ENCODE peak calls at places on chromosome 14, in nine cellular contexts. M is astrocyte of the spinal cord; L is stimulated activated CD8-positive, alpha-beta memory T cell treated with anti-CD3 and anti-CD28 coated beads, Interleukin-7, amount 100 ng/mL, for 1 hour; E is stimulated activated CD4-positive, alpha-beta T cell treated with anti-CD3 and anti-CD28 coated beads, TNF-alpha, amount 100 ng/mL, for 1 hour; S is neural crest cell; T is MG63; D is NCI-H1436; Z is RPMI8226; Q is A172. G is an unnamed sample.

GRCh38 chr14:24271134-24271833 is at the start of gene RABGGTA:
- DNase-seq in S (peak; percentile 82), Z (peak; percentile 92), E (peak; percentile 79), Q (peak; percentile 51), D (peak; percentile 90), L (peak; percentile 81), M (peak; percentile 86), T (peak; percentile 76), G (no peak)

GRCh38 chr14:21852061-21852664 is 178.5 kb upstream of the OR4E1 start:
- DNase-seq in M (peak; percentile 27), D (no peak), E (peak; percentile 54), T (no peak), Z (peak; percentile 49), Q (peak; percentile 13), L (peak; percentile 55), S (peak; percentile 71), G (no peak)

GRCh38 chr14:54348001-54348611 is 48.7 kb upstream of the CDKN3 start:
- DNase-seq in E (no peak), L (no peak), T (no peak), S (peak; percentile 37), D (peak; percentile 60), Z (peak; percentile 48), M (peak; percentile 65), Q (peak; percentile 40), G (no peak)

GRCh38 chr14:72519543-72519942 is 374.4 kb downstream of the DPF3 start:
- DNase-seq in S (no peak), L (no peak), E (no peak), Z (no peak), M (no peak), D (no peak), T (no peak), Q (no peak), G (no peak)

GRCh38 chr14:22472935-22473854 is 115.8 kb downstream of the DAD1 start:
- DNase-seq in E (no peak), Q (peak; percentile 40), T (peak; percentile 4), S (peak; percentile 45), L (no peak), M (peak; percentile 69), D (no peak), Z (peak; percentile 40), G (no peak)

GRCh38 chr14:90381011-90381790 is 15.6 kb upstream of the CALM1 start:
- DNase-seq in D (no peak), E (no peak), S (no peak), Z (no peak), Q (no peak), T (no peak), M (no peak), L (no peak), G (no peak)

GRCh38 chr14:91396959-91397815 is 20.4 kb downstream of the CCDC88C start:
- DNase-seq in E (no peak), L (no peak), T (no peak), D (no peak), Z (peak; percentile 88), S (no peak), M (no peak), Q (no peak), G (no peak)

GRCh38 chr14:38391334-38391733 is 135.4 kb upstream of the CLEC14A start:
- DNase-seq in E (no peak), M (peak; percentile 60), Z (peak; percentile 4), L (no peak), D (no peak), Q (peak; percentile 51), S (no peak), T (no peak), G (no peak)

GRCh38 chr14:23512156-23512555 is 39.4 kb downstream of the ZFHX2 start:
- DNase-seq in Q (no peak), Z (peak; percentile 23), E (no peak), T (no peak), L (no peak), M (no peak), D (peak; percentile 43), S (no peak), G (no peak)

GRCh38 chr14:54685286-54685845 is 118.4 kb downstream of the SAMD4A start:
- DNase-seq in E (no peak), T (no peak), S (no peak), D (no peak), Q (no peak), Z (no peak), M (peak; percentile 70), L (no peak), G (no peak)

GRCh38 chr14:99318091-99318958 is 46.3 kb upstream of the BCL11B start:
- DNase-seq in Z (no peak), D (no peak), L (no peak), M (no peak), Q (no peak), S (no peak), T (no peak), E (no peak), G (no peak)

GRCh38 chr14:101953151-101953550 is 11.2 kb upstream of the DYNC1H1 start:
- DNase-seq in M (no peak), Z (no peak), L (no peak), T (no peak), E (no peak), Q (no peak), S (no peak), D (no peak), G (no peak)

GRCh38 chr14:51139221-51139681 is 44.3 kb upstream of the TRIM9 start:
- DNase-seq in M (no peak), T (no peak), S (no peak), E (no peak), Q (no peak), D (no peak), L (no peak), Z (no peak), G (no peak)

GRCh38 chr14:28157887-28158791 is 608.4 kb upstream of the FOXG1 start:
- DNase-seq in T (no peak), L (no peak), Z (no peak), S (no peak), Q (no peak), E (no peak), M (no peak), D (no peak), G (no peak)

GRCh38 chr14:35378638-35379568 is 25.6 kb downstream of the NFKBIA start:
- DNase-seq in T (peak; percentile 49), M (no peak), Z (no peak), E (no peak), L (no peak), D (no peak), Q (no peak), S (no peak), G (no peak)

GRCh38 chr14:72503696-72504368 is 390.1 kb downstream of the DPF3 start:
- DNase-seq in M (no peak), Z (no peak), Q (no peak), L (no peak), E (no peak), T (no peak), S (no peak), D (no peak), G (no peak)

GRCh38 chr14:68137704-68138619 is 318.4 kb downstream of the RAD51B start:
- DNase-seq in M (peak; percentile 95), L (no peak), T (peak; percentile 91), E (no peak), S (peak; percentile 61), D (no peak), Q (peak; percentile 95), Z (no peak), G (no peak)

G was measured in cortex of kidney.